ENCODE peak calls at places on chromosomes 3 and 15, in nine cellular contexts. P, Z, R, D, T, V, S, C and K are unnamed samples.

GRCh38 chr3:106299300-106300098 is 430.7 kb upstream of the CBLB start:
- DNase-seq in P (no peak), Z (no peak), R (peak; percentile 47), D (no peak), T (no peak), V (peak; percentile 10), S (no peak), C (no peak), K (no peak)

GRCh38 chr3:123324880-123325765 is 123.4 kb downstream of the SEC22A start:
- DNase-seq in P (no peak), Z (no peak), R (no peak), D (no peak), T (no peak), V (no peak), S (no peak), C (no peak), K (peak; percentile 33)

GRCh38 chr3:189573004-189573403 is 58.2 kb upstream of the TP63 start:
- DNase-seq in P (no peak), Z (no peak), R (peak; percentile 27), D (no peak), T (no peak), V (no peak), S (no peak), C (no peak), K (no peak)

GRCh38 chr15:31300981-31301686 is 25.5 kb upstream of the KLF13 start:
- DNase-seq in P (no peak), Z (no peak), R (no peak), D (peak; percentile 43), T (peak; percentile 54), V (no peak), S (peak; percentile 84), C (no peak), K (peak; percentile 24)

GRCh38 chr15:33735637-33736247 is 232.6 kb upstream of the CHRM5 start:
- DNase-seq in P (no peak), Z (no peak), R (peak; percentile 65), D (peak; percentile 31), T (no peak), V (no peak), S (no peak), C (no peak), K (no peak)

GRCh38 chr3:53243165-53243564 is 12.7 kb downstream of the TKT start:
- DNase-seq in P (no peak), Z (no peak), R (peak; percentile 47), D (peak; percentile 19), T (no peak), V (peak; percentile 87), S (no peak), C (no peak), K (no peak)

GRCh38 chr3:13579089-13579488 is 30.2 kb downstream of the FBLN2 start:
- DNase-seq in P (no peak), Z (no peak), R (peak; percentile 77), D (no peak), T (no peak), V (peak; percentile 92), S (no peak), C (no peak), K (no peak)

GRCh38 chr15:87287156-87287555 is 969.4 kb downstream of the NTRK3 start:
- DNase-seq in P (no peak), Z (no peak), R (peak; percentile 54), D (no peak), T (no peak), V (peak; percentile 96), S (no peak), C (no peak), K (no peak)

GRCh38 chr3:159604151-159604581 is 384.5 kb upstream of the IL12A start:
- DNase-seq in P (no peak), Z (no peak), R (peak; percentile 61), D (no peak), T (no peak), V (peak; percentile 46), S (no peak), C (no peak), K (no peak)

GRCh38 chr3:147410518-147411234 is 1.5 kb downstream of the ZIC1 start:
- DNase-seq in P (no peak), Z (no peak), R (peak; percentile 22), D (no peak), T (no peak), V (peak; percentile 68), S (peak; percentile 93), C (no peak), K (no peak)

GRCh38 chr3:179149239-179149887 is 1.2 kb downstream of the PIK3CA start:
- DNase-seq in P (no peak), Z (peak; percentile 5), R (peak; percentile 31), D (no peak), T (no peak), V (no peak), S (no peak), C (no peak), K (no peak)

GRCh38 chr15:100737214-100737613 is 134.8 kb downstream of the ASB7 start:
- DNase-seq in P (no peak), Z (no peak), R (no peak), D (no peak), T (no peak), V (no peak), S (peak; percentile 54), C (no peak), K (no peak)

GRCh38 chr15:28952666-28953491 is 67.1 kb downstream of the APBA2 start:
- DNase-seq in P (no peak), Z (no peak), R (no peak), D (no peak), T (peak; percentile 34), V (no peak), S (peak; percentile 66), C (no peak), K (no peak)

GRCh38 chr15:61623746-61624145 is 394.6 kb upstream of the RORA start:
- DNase-seq in P (no peak), Z (no peak), R (no peak), D (no peak), T (no peak), V (no peak), S (no peak), C (no peak), K (no peak)

GRCh38 chr3:178785961-178786360 is 249.7 kb downstream of the KCNMB2 start:
- DNase-seq in P (no peak), Z (no peak), R (no peak), D (no peak), T (no peak), V (no peak), S (no peak), C (no peak), K (no peak)

GRCh38 chr3:17845026-17845425 is 102.6 kb upstream of the TBC1D5 start:
- DNase-seq in P (no peak), Z (no peak), R (peak; percentile 27), D (no peak), T (no peak), V (no peak), S (no peak), C (no peak), K (no peak)

GRCh38 chr3:150412599-150413069 is 4.5 kb downstream of the TSC22D2 start:
- DNase-seq in P (peak; percentile 65), Z (no peak), R (peak; percentile 77), D (no peak), T (no peak), V (peak; percentile 69), S (no peak), C (no peak), K (no peak)

GRCh38 chr15:64072812-64073211 is 20.8 kb downstream of the CIAO2A start:
- DNase-seq in P (no peak), Z (no peak), R (no peak), D (no peak), T (no peak), V (no peak), S (no peak), C (no peak), K (no peak)

GRCh38 chr3:25080461-25080860 is 347.6 kb upstream of the RARB start:
- DNase-seq in P (no peak), Z (no peak), R (no peak), D (no peak), T (no peak), V (no peak), S (no peak), C (no peak), K (no peak)

DNA sequence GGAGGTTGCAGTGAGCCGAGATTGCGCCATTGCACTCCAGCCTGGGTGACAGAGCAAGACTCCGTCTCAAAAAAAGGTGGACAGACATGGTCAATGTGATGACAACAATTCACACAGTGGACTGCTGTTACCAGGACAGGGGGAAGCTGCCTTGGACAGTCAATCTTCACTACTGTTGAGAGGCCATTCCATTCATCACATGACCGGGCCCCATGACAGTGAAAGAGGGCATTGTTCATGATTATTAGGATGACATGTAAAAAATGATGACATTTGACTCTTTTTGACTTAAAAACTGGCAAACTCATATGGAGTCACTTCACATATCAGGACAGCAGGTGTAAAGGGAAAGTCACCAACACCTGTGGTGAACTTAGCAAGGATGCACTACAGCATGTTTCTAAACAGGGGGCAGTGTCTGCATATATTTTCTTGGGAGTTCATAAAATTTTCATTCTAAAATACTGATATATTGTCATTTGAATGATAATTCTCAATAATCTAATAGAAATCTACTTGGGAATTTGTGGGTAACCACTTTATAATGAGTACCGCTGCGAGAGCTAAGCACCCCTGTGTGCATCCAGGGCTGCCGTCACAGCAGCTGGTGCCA is 34.2 kb upstream of the LDHAL6B start:
- DNase-seq in P (no peak), Z (no peak), R (no peak), D (no peak), T (no peak), V (no peak), S (no peak), C (no peak), K (no peak)
- TF ChIP-seq CTCF in P (no peak), Z (no peak), R (peak; percentile 39), D (no peak), T (no peak), V (peak; percentile 66), S (no peak), C (no peak), K (no peak)

DNA sequence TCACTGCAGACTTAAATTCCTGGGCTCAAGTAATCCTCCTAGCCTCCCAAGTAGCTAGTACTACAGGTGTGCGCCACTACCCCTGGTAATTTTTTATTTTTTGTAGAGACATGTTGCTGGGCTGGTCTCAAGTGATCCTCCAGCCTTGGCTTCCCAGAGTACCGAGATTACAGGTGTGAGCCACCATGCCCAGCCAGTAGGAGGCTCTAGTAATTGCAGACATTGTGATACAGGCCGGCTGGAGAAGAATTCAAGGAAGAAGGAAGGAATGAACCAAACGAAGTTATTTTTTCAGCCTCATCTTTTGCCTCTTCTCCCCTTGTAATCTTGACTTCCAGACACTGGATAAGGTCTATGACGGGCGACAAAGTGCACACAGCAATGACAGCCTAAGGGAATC is 3.2 kb upstream of the PPP4R2 start:
- DNase-seq in P (no peak), Z (no peak), R (no peak), D (no peak), T (no peak), V (no peak), S (no peak), C (no peak), K (no peak)
- TF ChIP-seq CTCF in P (no peak), Z (no peak), R (no peak), D (no peak), T (no peak), V (peak; percentile 38), S (no peak), C (no peak), K (no peak)

GRCh38 chr3:177483182-177483967 is 286.1 kb upstream of the TBL1XR1 start:
- DNase-seq in P (no peak), Z (no peak), R (no peak), D (no peak), T (no peak), V (no peak), S (no peak), C (no peak), K (no peak)
- TF ChIP-seq CTCF in P (no peak), Z (no peak), R (peak; percentile 30), D (no peak), T (no peak), V (peak; percentile 51), S (no peak), C (no peak), K (no peak)

GRCh38 chr3:60323180-60323579 is 928.1 kb downstream of the FHIT start:
- DNase-seq in P (no peak), Z (no peak), R (no peak), D (no peak), T (no peak), V (no peak), S (no peak), C (no peak), K (no peak)
- TF ChIP-seq CTCF in P (no peak), Z (no peak), R (no peak), D (no peak), T (no peak), V (no peak), S (no peak), C (no peak), K (no peak)